ENCODE peak calls at places on chromosomes 16 and 17, in four cellular contexts. O, U, X and B are unnamed samples.

GRCh38 chr17:443109-443508 is 90.5 kb upstream of the RPH3AL start:
- DNase-seq in O (no peak), U (no peak), X (no peak), B (no peak)

GRCh38 chr17:19336938-19337711 is 25.4 kb downstream of the B9D1 start:
- DNase-seq in O (peak), U (peak), X (no peak), B (no peak)

GRCh38 chr16:60655514-60656153 is 1380.6 kb downstream of the CDH8 start:
- DNase-seq in O (no peak), U (no peak), X (no peak), B (no peak)

GRCh38 chr17:61065263-61065773 is 334.3 kb upstream of the TBX2 start:
- DNase-seq in O (no peak), U (peak), X (no peak), B (peak)

GRCh38 chr16:88759245-88759975 is 25.6 kb downstream of the PIEZO1 start:
- DNase-seq in O (peak), U (peak), X (no peak), B (peak)

GRCh38 chr16:86396918-86397317 is 113.4 kb upstream of the FOXF1 start:
- DNase-seq in O (no peak), U (peak), X (no peak), B (peak)

GRCh38 chr16:23324727-23325126 is 22.6 kb downstream of the SCNN1B start:
- DNase-seq in O (no peak), U (no peak), X (no peak), B (no peak)

GRCh38 chr16:86089986-86090385 is 191.0 kb downstream of the IRF8 start:
- DNase-seq in O (no peak), U (no peak), X (no peak), B (no peak)

GRCh38 chr17:3603119-3603869 is 5.9 kb downstream of the TRPV1 start:
- DNase-seq in O (no peak), U (no peak), X (no peak), B (peak)

GRCh38 chr17:19812407-19812806 is 55.3 kb downstream of the ULK2 start:
- DNase-seq in O (no peak), U (peak), X (no peak), B (peak)

GRCh38 chr17:6047966-6048365 is 22.2 kb upstream of the WSCD1 start:
- DNase-seq in O (no peak), U (no peak), X (no peak), B (no peak)

GRCh38 chr16:30351586-30352419 is 3.3 kb downstream of the CD2BP2 start:
- DNase-seq in O (no peak), U (no peak), X (no peak), B (peak)

GRCh38 chr17:35046740-35047283 is 16.7 kb downstream of the RFFL start:
- DNase-seq in O (no peak), U (no peak), X (no peak), B (peak)

GRCh38 chr17:37438141-37438540 is 31.5 kb downstream of the TADA2A start:
- DNase-seq in O (no peak), U (peak), X (no peak), B (no peak)

GRCh38 chr16:87955302-87956168 is 4.3 kb downstream of the BANP start:
- DNase-seq in O (no peak), U (no peak), X (no peak), B (peak)

GRCh38 chr16:71792176-71792575 is 16.5 kb downstream of the AP1G1 start:
- DNase-seq in O (no peak), U (no peak), X (no peak), B (no peak)

GRCh38 chr17:57612202-57613071 is 132.7 kb downstream of the CCDC182 start:
- DNase-seq in O (peak), U (peak), X (no peak), B (no peak)

GRCh38 chr17:28712037-28712704 is 483 bp upstream of the PROCA1 start:
- DNase-seq in O (peak), U (peak), X (no peak), B (no peak)

GRCh38 chr16:56848955-56849689 is 15.9 kb upstream of the SLC12A3 start:
- DNase-seq in O (no peak), U (no peak), X (no peak), B (peak)

GRCh38 chr17:75323043-75323591 is 33.9 kb upstream of the SLC25A19 start:
- DNase-seq in O (peak), U (peak), X (peak), B (peak)

GRCh38 chr16:56038564-56039098 is 152.7 kb upstream of the GNAO1 start:
- DNase-seq in O (no peak), U (peak), X (no peak), B (no peak)

GRCh38 chr16:20175358-20175757 is 101.7 kb upstream of the GPR139 start:
- DNase-seq in O (no peak), U (peak), X (peak), B (no peak)

GRCh38 chr17:7204335-7204734 is 15.3 kb downstream of the DLG4 start:
- DNase-seq in O (no peak), U (no peak), X (no peak), B (no peak)

GRCh38 chr16:17194190-17194780 is 276.5 kb downstream of the XYLT1 start:
- DNase-seq in O (peak), U (peak), X (peak), B (peak)

GRCh38 chr17:42325026-42325425 is 36.7 kb downstream of the STAT5A start:
- DNase-seq in O (no peak), U (no peak), X (no peak), B (peak)

GRCh38 chr16:57279780-57280638 is 4.5 kb downstream of the PLLP start:
- DNase-seq in O (no peak), U (no peak), X (no peak), B (no peak)

GRCh38 chr16:77700846-77701245 is 21.5 kb upstream of the NUDT7 start:
- DNase-seq in O (no peak), U (no peak), X (no peak), B (no peak)

GRCh38 chr17:19549746-19550623 is 16.3 kb downstream of the SLC47A1 start:
- DNase-seq in O (no peak), U (peak), X (no peak), B (no peak)

GRCh38 chr17:63752707-63753106 is 11.1 kb upstream of the STRADA start:
- DNase-seq in O (no peak), U (no peak), X (no peak), B (no peak)

GRCh38 chr16:52076332-52077115 is 470.4 kb downstream of the TOX3 start:
- DNase-seq in O (peak), U (no peak), X (no peak), B (no peak)

GRCh38 chr16:46711106-46711769 is 21.8 kb downstream of the ORC6 start:
- DNase-seq in O (no peak), U (no peak), X (no peak), B (no peak)

GRCh38 chr16:49459953-49460735 is 86.5 kb downstream of the C16orf78 start:
- DNase-seq in O (peak), U (no peak), X (no peak), B (no peak)

DNA sequence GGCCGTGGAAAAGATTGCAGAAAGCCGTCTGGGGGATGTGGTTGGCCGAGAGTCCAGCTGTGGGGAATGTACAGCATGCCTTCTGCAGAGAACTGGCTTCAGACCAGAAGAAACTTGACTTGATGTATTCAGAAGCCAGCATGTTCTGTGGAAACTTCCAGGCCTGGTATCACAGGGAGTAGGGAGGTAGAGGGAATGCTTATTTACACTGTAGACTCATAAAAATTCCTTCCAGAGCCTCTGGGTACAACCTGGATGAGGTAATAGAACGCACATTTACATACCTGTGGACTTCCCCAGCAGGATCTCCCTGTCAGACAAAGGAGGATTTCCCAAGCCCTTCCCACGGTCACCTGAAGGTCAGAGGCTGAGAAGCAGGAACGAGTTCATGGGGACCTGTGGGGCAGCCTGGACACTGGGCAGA is 11.8 kb upstream of the GAS7 start:
- DNase-seq in O (peak), U (peak), X (peak), B (peak)
- H2BK5ac ChIP-seq in O (no peak), U (no peak), X (peak), B (no peak)

DNA sequence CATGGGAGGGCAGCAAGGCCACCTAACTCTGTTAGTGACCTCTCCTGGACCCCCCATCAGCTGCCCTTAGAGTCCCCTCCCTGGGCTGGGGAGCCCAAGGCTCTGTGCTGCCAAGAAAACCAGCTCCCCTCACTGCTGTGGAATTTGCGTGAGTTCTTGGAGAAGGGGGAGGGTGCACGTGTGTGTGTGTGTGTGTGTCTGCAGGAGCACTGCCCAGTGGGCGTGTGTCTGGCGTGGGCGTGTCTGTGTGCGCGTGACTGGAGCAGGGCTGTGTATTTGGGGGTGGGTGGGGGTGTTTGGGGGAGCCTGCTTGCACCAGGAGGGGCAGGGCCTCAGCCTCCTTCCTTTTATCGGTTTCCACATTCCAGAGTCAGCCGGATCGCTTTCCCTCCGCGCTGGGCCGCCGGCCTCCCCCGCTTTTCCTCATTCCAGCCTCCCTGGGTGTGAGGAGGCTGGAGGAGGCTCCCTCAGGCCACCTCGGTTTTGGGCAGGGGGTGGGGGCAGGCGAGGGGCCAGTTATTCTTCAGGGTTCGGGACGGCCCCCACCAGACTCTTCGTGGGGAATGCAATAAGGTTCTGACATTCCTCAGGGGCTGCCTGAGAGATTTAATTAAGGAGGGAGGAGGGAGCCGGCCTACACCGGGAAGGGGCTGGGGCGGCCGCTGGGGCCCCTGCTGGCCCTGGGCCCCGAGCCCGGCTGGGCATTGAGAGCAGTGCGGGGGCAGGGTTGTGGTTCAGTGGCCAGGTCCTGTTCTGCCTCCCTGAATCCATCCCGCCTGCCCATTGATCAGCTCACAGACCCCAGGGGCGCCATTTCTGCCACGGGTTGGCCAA is 2.5 kb downstream of the VASN start:
- DNase-seq in O (peak), U (peak), X (no peak), B (peak)
- H4K5ac ChIP-seq in O (no peak), U (no peak), X (peak), B (peak)

GRCh38 chr17:49450735-49451134 is 36.1 kb upstream of the PHB1 start:
- DNase-seq in O (no peak), U (no peak), X (no peak), B (peak)
- H2BK5ac ChIP-seq in O (no peak), U (no peak), X (no peak), B (no peak)

DNA sequence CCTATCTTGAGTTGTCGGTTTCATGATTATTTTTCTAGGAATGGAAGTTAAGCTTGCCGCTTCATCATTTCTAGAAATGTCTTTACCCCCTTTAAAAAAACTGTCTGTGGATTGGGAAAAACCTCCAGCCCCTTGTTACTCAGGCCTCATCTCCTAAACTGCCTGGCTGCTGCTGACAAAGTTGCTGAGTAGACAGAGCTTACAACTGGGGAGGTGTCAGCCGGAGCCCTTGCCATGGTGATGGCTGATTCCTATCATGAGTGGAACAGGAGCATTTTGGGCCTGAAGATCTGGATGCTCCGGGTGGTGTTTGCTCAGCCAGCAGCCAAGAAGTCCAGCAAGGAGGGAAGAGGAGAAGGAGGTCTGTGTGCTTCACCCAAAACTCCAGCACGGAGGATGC is 243.3 kb downstream of the ENGASE start:
- DNase-seq in O (no peak), U (no peak), X (no peak), B (no peak)
- H4K5ac ChIP-seq in O (no peak), U (no peak), X (no peak), B (no peak)

GRCh38 chr16:66295191-66295590 is 71.3 kb upstream of the CDH5 start:
- DNase-seq in O (no peak), U (no peak), X (no peak), B (no peak)

GRCh38 chr16:66294507-66294906 is 72.0 kb upstream of the CDH5 start:
- DNase-seq in O (no peak), U (no peak), X (no peak), B (no peak)

GRCh38 chr16:66293207-66293735 is 73.2 kb upstream of the CDH5 start:
- DNase-seq in O (peak), U (no peak), X (no peak), B (no peak)

GRCh38 chr16:66292241-66292935 is 74.1 kb upstream of the CDH5 start:
- DNase-seq in O (peak), U (no peak), X (no peak), B (no peak)

GRCh38 chr16:66293932-66294331 is 72.6 kb upstream of the CDH5 start:
- DNase-seq in O (peak), U (no peak), X (no peak), B (no peak)
- H2BK5ac ChIP-seq in O (no peak), U (no peak), X (no peak), B (no peak)